ENCODE peak calls at places on chromosomes 6 and 20, in six cellular contexts. M is IMR-90, R is GM12878, T is HepG2, F is GM23338, S is A549. D is an unnamed sample.

GRCh38 chr6:2008383-2008976 is 236.9 kb downstream of the GMDS start:
- DNase-seq in F (no peak), T (no peak), S (no peak), R (no peak), M (peak), D (peak)

GRCh38 chr20:49395659-49396058 is 86.8 kb downstream of the KCNB1 start:
- DNase-seq in S (no peak), R (no peak), T (no peak), M (no peak), F (no peak), D (no peak)

GRCh38 chr20:57380081-57380750 is 11.0 kb upstream of the RBM38 start:
- DNase-seq in M (no peak), F (no peak), R (no peak), T (no peak), S (no peak), D (no peak)

GRCh38 chr6:150478651-150479498 is 110.1 kb downstream of the IYD start:
- DNase-seq in F (peak), T (no peak), R (no peak), M (no peak), S (no peak), D (no peak)

GRCh38 chr6:127342296-127342945 is 988 bp downstream of the ECHDC1 start:
- DNase-seq in T (peak), M (peak), F (peak), R (no peak), S (no peak), D (peak)

GRCh38 chr6:45618259-45618658 is 240.5 kb upstream of the SUPT3H start:
- DNase-seq in T (no peak), R (no peak), S (no peak), M (no peak), F (no peak), D (no peak)

GRCh38 chr20:46512943-46513844 is at the start of gene ZNF334:
- DNase-seq in S (no peak), R (no peak), F (peak), T (peak), M (peak), D (peak)

GRCh38 chr20:50828363-50829136 is 33.7 kb downstream of the BCAS4 start:
- DNase-seq in T (no peak), S (no peak), F (no peak), R (no peak), M (no peak), D (no peak)

GRCh38 chr6:35203152-35203670 is 10.5 kb upstream of the SCUBE3 start:
- DNase-seq in R (no peak), T (no peak), S (no peak), M (no peak), F (no peak), D (no peak)

GRCh38 chr20:10432079-10432478 is 1.9 kb downstream of the MKKS start:
- DNase-seq in S (no peak), F (no peak), M (no peak), T (no peak), R (no peak), D (no peak)

GRCh38 chr6:144158133-144158532 is 7.8 kb downstream of the STX11 start:
- DNase-seq in S (no peak), F (peak), M (peak), R (no peak), T (no peak), D (peak)

GRCh38 chr6:167856999-167857660 is 30.4 kb downstream of the AFDN start:
- DNase-seq in T (peak), M (peak), S (no peak), F (peak), R (peak), D (peak)

GRCh38 chr6:72551470-72551869 is 70.4 kb upstream of the KCNQ5 start:
- DNase-seq in S (no peak), R (no peak), M (no peak), F (peak), T (no peak), D (no peak)

GRCh38 chr6:101401792-101402617 is 8.5 kb downstream of the GRIK2 start:
- DNase-seq in F (peak), T (no peak), R (no peak), S (no peak), M (peak), D (no peak)

GRCh38 chr20:2748551-2749342 is 51.7 kb downstream of the CPXM1 start:
- DNase-seq in M (no peak), R (no peak), S (no peak), F (peak), T (no peak), D (no peak)

GRCh38 chr6:119284861-119285521 is 64.6 kb downstream of the MAN1A1 start:
- DNase-seq in T (peak), S (no peak), R (no peak), M (no peak), F (peak), D (no peak)

GRCh38 chr20:22922987-22923386 is 112.1 kb upstream of the SSTR4 start:
- DNase-seq in R (no peak), F (no peak), T (no peak), S (no peak), M (no peak), D (no peak)

GRCh38 chr20:62406635-62407176 is 379 bp downstream of the CABLES2 start:
- DNase-seq in F (no peak), M (no peak), S (no peak), R (no peak), T (peak), D (no peak)

GRCh38 chr6:111994791-111995190 is 59.1 kb upstream of the CCN6 start:
- DNase-seq in R (no peak), S (no peak), T (no peak), F (no peak), M (no peak), D (no peak)

GRCh38 chr6:111995409-111995808 is 58.5 kb upstream of the CCN6 start:
- DNase-seq in R (no peak), T (no peak), F (no peak), S (no peak), M (no peak), D (no peak)

GRCh38 chr6:111996159-111996558 is 57.7 kb upstream of the CCN6 start:
- DNase-seq in T (no peak), S (no peak), F (no peak), M (no peak), R (no peak), D (no peak)

GRCh38 chr6:111997863-111998191 is 56.1 kb upstream of the CCN6 start:
- DNase-seq in F (no peak), M (no peak), R (no peak), S (no peak), T (no peak), D (no peak)

DNA sequence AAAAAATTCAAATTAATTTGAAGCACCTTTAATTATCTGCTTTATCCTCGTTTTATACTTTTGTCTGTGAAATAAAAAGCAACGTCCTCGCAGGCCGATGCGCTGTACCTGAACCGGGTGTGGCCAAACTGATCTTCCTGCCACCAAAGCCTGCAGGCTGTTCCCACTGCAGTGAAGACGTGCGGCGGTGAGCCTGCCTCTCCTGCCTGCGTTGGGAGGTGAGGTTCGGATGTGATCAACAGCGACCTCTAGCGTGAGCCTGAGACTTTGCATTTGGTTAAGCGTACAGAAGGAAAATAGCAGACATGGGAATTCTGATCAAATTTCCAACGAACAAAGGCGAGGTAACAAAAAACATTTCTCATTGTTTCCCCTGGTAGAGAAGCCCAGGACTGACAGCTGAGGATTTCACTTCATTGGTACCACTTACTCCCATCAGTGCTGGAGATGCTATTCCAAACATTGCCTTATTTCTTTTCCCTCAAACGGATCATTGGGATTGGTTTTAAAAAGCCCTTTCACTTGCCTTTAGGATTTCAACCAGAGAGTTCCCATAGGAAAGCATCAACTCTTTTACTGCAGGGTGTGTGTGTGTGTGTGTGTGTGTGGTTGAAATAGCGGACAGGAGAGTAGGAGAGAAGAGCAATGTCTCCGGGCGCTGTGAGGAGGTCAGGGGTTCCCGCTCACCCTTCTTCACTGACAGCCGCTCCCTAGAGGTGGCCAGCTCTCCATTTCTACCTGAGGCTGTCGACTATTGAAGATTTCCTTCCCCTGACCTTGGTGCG is 56.6 kb upstream of the CCN6 start:
- DNase-seq in M (peak), F (peak), T (peak), S (peak), R (no peak), D (no peak)
- H3K4me2 ChIP-seq in M (peak), F (peak), T (peak), S (peak), R (peak), D (peak)

DNA sequence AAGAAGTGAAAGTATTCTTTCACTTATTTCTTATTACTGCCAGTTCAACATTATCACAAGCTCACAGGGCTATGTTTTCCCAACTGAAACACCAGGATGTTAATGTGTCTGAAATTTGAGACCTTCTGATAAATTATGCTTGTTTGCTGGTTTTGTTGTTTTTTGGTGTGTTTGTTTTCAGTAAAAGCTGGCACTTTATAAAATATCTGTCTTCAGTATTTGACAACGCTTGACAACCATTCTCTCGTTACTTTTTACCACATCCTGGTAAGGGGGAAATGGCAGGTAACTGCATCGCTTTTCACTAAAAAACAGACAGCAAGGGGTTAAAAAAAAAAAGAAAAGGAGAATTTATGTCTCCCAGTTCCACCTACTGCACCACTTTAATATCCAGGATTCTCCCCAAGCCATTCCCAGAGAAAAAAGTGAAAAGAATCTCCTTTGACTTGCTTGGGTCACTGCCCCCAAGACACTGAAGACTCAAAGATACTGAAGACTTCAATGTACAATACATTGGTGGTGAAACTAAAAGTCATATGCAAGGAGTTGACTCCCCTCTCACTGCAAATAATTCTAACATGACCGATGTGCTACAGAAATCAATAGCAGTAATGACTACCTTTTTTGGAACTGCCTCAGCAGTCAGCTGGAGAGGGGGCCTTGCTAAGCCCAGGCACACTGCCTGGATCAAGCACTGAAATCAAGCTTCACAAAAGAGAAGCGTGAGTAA is 88.9 kb downstream of the HIVEP2 start:
- DNase-seq in S (no peak), R (no peak), F (no peak), T (no peak), M (no peak), D (no peak)
- H3K4me3 ChIP-seq in S (no peak), R (peak), F (no peak), T (no peak), M (no peak), D (no peak)

GRCh38 chr6:26362836-26363220 is 2.2 kb upstream of the BTN3A2 start:
- DNase-seq in F (no peak), S (no peak), M (no peak), R (no peak), T (no peak), D (no peak)
- H3K4me2 ChIP-seq in F (no peak), S (no peak), M (no peak), R (no peak), T (peak), D (no peak)

GRCh38 chr6:42911171-42912021 is 4.5 kb upstream of the PTCRA start:
- DNase-seq in T (no peak), S (no peak), R (no peak), M (no peak), F (peak), D (no peak)
- H3K4me3 ChIP-seq in T (peak), S (no peak), R (no peak), M (no peak), F (peak), D (peak)

DNA sequence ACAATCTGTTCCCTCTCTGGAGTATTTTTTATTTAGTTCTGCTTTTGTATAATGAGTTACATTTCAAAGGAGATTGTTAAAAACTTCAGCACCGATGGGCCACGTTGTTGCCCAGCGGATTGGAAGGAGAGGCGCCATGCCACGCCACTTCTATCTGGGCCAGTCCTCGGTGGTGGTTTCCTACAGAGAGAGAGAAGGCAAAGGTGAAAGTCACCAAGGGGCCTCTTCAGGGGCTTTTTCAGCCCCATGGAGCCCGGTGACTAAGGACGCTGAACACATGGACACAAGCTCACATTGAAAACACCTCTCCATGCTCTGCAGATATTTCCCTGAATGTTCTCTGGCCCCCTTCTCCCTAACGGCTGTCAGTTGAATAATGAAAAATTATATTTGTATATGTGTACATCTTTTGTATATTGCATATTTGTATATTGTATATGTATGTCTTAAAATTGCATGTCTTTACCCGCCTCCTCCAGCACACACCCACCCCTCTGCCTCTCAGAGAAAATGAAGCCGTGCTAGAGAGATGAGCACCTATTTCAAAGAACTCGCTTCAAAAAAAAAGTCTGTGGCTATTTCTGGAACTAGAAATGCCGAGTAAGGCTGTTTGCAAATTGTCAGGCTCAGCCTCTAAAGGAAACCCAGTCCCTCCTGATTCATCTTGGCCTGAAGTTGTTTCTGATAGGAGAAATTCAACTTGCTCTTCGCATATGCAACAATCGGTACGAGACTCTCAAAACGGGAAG is 91.9 kb upstream of the CDH4 start:
- DNase-seq in R (no peak), M (no peak), T (no peak), F (no peak), S (no peak), D (no peak)
- H3K4me2 ChIP-seq in R (no peak), M (no peak), T (no peak), F (no peak), S (no peak), D (no peak)

GRCh38 chr6:26025047-26025893 is 62.0 kb upstream of the HFE start:
- DNase-seq in F (no peak), S (no peak), M (peak), T (peak), R (no peak), D (peak)
- H3K4me3 ChIP-seq in F (peak), S (peak), M (no peak), T (no peak), R (peak), D (peak)

GRCh38 chr6:143058987-143059386 is 1.7 kb upstream of the AIG1 start:
- DNase-seq in R (no peak), M (no peak), T (peak), F (peak), S (no peak), D (peak)
- H3K4me2 ChIP-seq in R (no peak), M (no peak), T (peak), F (peak), S (peak), D (peak)

GRCh38 chr6:123518441-123519190 is 118.1 kb downstream of the TRDN start:
- DNase-seq in R (no peak), S (no peak), F (no peak), T (no peak), M (no peak), D (no peak)
- H3K4me3 ChIP-seq in R (no peak), S (no peak), F (no peak), T (no peak), M (no peak), D (no peak)

GRCh38 chr6:116055513-116055912 is 5.2 kb downstream of the FRK start:
- DNase-seq in S (no peak), T (no peak), F (no peak), M (no peak), R (no peak), D (no peak)
- H3K4me2 ChIP-seq in S (peak), T (peak), F (no peak), M (no peak), R (no peak), D (no peak)

D was measured in astrocyte.